ENCODE peak calls at places on chromosomes 11 and 22, in nine cellular contexts. N is Peyer's patch, K is fibroblast of the aortic adventitia, O is AG04450, P is left ventricle myocardium inferior, V is endothelial cell of umbilical vein, R is ovary, G is AG04449, Z is gastrocnemius medialis. T is an unnamed sample.

GRCh38 chr11:3861698-3862097 is 6.2 kb downstream of the STIM1 start:
- DNase-seq in G (no peak), R (no peak), O (no peak), N (no peak), Z (no peak), P (no peak), V (no peak), K (no peak), T (no peak)

GRCh38 chr11:35134403-35135126 is 4.4 kb upstream of the CD44 start:
- DNase-seq in N (no peak), P (no peak), R (no peak), V (no peak), G (no peak), K (peak), Z (no peak), O (no peak), T (no peak)

GRCh38 chr11:61917357-61918109 is at the start of gene RAB3IL1:
- DNase-seq in P (peak), N (peak), R (peak), Z (peak), G (no peak), K (peak), O (no peak), V (peak), T (no peak)

GRCh38 chr11:94526645-94527438 is 14.6 kb downstream of the C11orf97 start:
- DNase-seq in O (no peak), G (no peak), Z (no peak), P (no peak), R (no peak), K (no peak), V (no peak), N (no peak), T (no peak)

GRCh38 chr22:17387356-17387755 is 18.1 kb downstream of the CECR2 start:
- DNase-seq in O (no peak), K (no peak), R (no peak), G (no peak), V (no peak), P (no peak), Z (no peak), N (no peak), T (no peak)

GRCh38 chr11:33859306-33859705 is 32.6 kb downstream of the LMO2 start:
- DNase-seq in V (no peak), G (no peak), R (no peak), O (no peak), N (no peak), P (no peak), K (no peak), Z (no peak), T (no peak)

GRCh38 chr11:10503777-10504176 is 37.2 kb downstream of the RNF141 start:
- DNase-seq in P (no peak), V (no peak), N (no peak), K (no peak), R (no peak), O (no peak), G (no peak), Z (no peak), T (no peak)

GRCh38 chr22:17267661-17268330 is 48.6 kb upstream of the ADA2 start:
- DNase-seq in K (no peak), O (no peak), P (no peak), N (no peak), G (no peak), R (no peak), Z (no peak), V (no peak), T (no peak)

GRCh38 chr11:122791836-122792235 is 46.5 kb upstream of the CRTAM start:
- DNase-seq in R (no peak), N (no peak), O (peak), Z (no peak), G (no peak), K (peak), V (no peak), P (no peak), T (no peak)

GRCh38 chr22:40534379-40535188 is 101.9 kb downstream of the MRTFA start:
- DNase-seq in Z (no peak), O (no peak), G (no peak), K (peak), V (peak), N (no peak), P (no peak), R (no peak), T (no peak)

GRCh38 chr11:13286247-13286821 is 8.7 kb downstream of the BMAL1 start:
- DNase-seq in Z (no peak), R (no peak), G (no peak), V (no peak), N (no peak), O (no peak), K (no peak), P (no peak), T (no peak)

GRCh38 chr11:129973809-129974208 is 28.8 kb downstream of the PRDM10 start:
- DNase-seq in P (peak), G (no peak), O (no peak), K (no peak), R (no peak), V (no peak), Z (no peak), N (no peak), T (no peak)

GRCh38 chr11:22807391-22807790 is 22.2 kb downstream of the SVIP start:
- DNase-seq in K (no peak), G (no peak), O (no peak), Z (no peak), V (peak), P (no peak), N (no peak), R (no peak), T (no peak)

GRCh38 chr11:64866173-64866491 is 12.3 kb downstream of the EHD1 start:
- DNase-seq in P (no peak), G (no peak), R (no peak), K (no peak), Z (no peak), O (no peak), N (no peak), V (no peak), T (no peak)

GRCh38 chr11:8192016-8192895 is 23.4 kb upstream of the RIC3 start:
- DNase-seq in R (peak), Z (peak), O (peak), P (peak), N (peak), G (peak), V (peak), K (peak), T (peak)

GRCh38 chr22:35554297-35554845 is 13.7 kb downstream of the RASD2 start:
- DNase-seq in N (no peak), O (no peak), V (no peak), K (no peak), R (no peak), Z (no peak), G (no peak), P (no peak), T (no peak)

GRCh38 chr11:76805206-76805913 is 22.2 kb downstream of the TSKU start:
- DNase-seq in G (no peak), P (no peak), O (no peak), Z (no peak), K (no peak), R (no peak), V (no peak), N (peak), T (no peak)

GRCh38 chr11:69834251-69834650 is 15.0 kb upstream of the FGF3 start:
- DNase-seq in N (no peak), P (no peak), O (no peak), G (no peak), K (no peak), V (no peak), R (peak), Z (no peak), T (no peak)

GRCh38 chr11:67634366-67635230 is 4.9 kb upstream of the NUDT8 start:
- DNase-seq in O (no peak), Z (no peak), K (no peak), R (peak), P (no peak), G (no peak), V (no peak), N (peak), T (no peak)

GRCh38 chr11:58742981-58743880 is 11.5 kb upstream of the GLYAT start:
- DNase-seq in G (no peak), R (no peak), Z (no peak), O (no peak), K (no peak), V (no peak), N (no peak), P (no peak), T (no peak)

GRCh38 chr11:72807021-72807693 is 7.1 kb upstream of the ATG16L2 start:
- DNase-seq in Z (no peak), N (no peak), V (no peak), P (no peak), O (no peak), G (no peak), K (peak), R (no peak), T (no peak)

GRCh38 chr11:110295487-110296225 is 758 bp downstream of the RDX start:
- DNase-seq in Z (peak), N (peak), G (no peak), P (peak), R (peak), K (peak), O (no peak), V (peak), T (no peak)

GRCh38 chr11:90222152-90222458 is 744 bp downstream of the CHORDC1 start:
- DNase-seq in Z (no peak), G (no peak), K (no peak), V (peak), R (no peak), N (no peak), P (no peak), O (no peak), T (no peak)

GRCh38 chr11:116700586-116701220 is 72.1 kb downstream of the BUD13 start:
- DNase-seq in O (no peak), P (no peak), Z (no peak), K (no peak), G (no peak), N (peak), V (no peak), R (no peak), T (no peak)

GRCh38 chr11:132099692-132100091 is 729.3 kb downstream of the NTM start:
- DNase-seq in R (no peak), Z (no peak), G (no peak), V (no peak), P (peak), K (no peak), N (no peak), O (no peak), T (no peak)
- TF ChIP-seq CTCF in R (no peak), Z (no peak), G (peak), V (peak), P (peak), K (peak), N (no peak), O (peak), T (peak)

DNA sequence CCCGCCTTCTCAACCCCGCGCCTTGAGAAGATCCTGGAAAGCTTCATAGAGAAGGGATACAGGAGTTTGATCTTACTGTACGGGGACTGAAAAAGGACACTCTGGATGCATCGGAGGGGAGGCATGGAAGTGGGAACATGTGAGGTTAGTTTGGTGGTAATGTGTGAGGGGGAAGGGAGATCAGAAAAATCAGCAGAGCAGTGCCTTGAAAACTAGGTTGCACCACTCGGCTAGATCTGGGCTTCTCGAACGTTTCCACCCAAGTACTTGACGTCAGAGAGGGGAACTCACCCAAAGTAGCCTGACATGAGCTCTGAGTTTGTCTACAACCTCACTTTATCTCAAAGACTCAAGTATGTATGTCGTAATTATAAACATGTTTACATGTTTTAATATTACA is 14.5 kb downstream of the USP35 start:
- DNase-seq in N (no peak), G (no peak), K (no peak), V (no peak), P (no peak), O (no peak), Z (no peak), R (no peak), T (no peak)
- H3K4me3 ChIP-seq in N (no peak), G (no peak), K (no peak), V (no peak), P (no peak), O (no peak), Z (no peak), R (no peak), T (no peak)

DNA sequence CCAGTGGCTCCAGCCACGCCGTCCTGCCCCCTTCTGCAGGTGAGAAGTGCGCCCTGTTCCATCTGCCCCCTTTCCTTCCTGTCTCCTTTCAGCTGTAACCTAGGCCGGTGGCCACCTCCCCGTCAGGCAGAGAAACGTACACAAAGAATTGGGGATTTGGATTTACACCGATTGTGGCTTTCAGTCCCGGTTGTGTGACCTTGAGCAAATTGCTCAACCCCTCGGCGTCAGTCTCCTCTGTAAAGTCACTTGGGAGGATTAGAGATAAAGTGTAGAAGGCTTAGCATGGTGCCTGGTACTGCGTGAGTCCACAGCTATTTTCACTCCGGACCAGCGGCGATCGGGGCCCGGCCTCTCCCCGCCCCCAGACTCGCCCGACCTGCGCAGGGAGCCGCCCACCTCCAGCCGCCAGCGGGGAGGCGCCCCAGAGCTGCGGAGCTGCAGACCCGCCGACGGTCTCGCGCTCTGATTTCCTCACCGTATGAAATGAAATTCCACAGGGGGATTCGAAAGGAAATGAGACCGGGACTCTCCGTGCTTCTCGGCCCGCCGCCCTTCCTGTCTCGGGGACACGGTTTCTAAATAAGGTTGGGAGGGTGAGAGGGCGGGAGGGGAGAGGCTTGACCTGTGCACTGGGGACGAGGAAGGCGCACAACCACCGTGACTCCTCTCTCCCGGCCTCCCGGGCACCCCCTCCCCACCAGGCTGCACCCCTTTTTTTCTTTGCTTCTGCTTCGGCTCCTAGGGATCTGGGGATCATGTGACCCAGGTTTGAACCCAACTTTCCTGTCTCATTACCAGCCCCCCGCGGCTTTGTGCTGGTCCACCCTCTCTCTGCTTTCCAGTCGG is 703 bp upstream of the FZD4 start:
- DNase-seq in O (no peak), R (peak), Z (peak), N (peak), V (peak), G (no peak), K (peak), P (peak), T (no peak)
- TF ChIP-seq CTCF in O (peak), R (peak), Z (peak), N (no peak), V (no peak), G (peak), K (peak), P (peak), T (no peak)

GRCh38 chr22:19109198-19110063 is 12.8 kb downstream of the DGCR2 start:
- DNase-seq in G (peak), P (no peak), V (peak), K (peak), O (no peak), N (no peak), R (no peak), Z (peak), T (peak)
- H3K4me3 ChIP-seq in G (no peak), P (no peak), V (no peak), K (no peak), O (no peak), N (no peak), R (no peak), Z (no peak), T (no peak)

DNA sequence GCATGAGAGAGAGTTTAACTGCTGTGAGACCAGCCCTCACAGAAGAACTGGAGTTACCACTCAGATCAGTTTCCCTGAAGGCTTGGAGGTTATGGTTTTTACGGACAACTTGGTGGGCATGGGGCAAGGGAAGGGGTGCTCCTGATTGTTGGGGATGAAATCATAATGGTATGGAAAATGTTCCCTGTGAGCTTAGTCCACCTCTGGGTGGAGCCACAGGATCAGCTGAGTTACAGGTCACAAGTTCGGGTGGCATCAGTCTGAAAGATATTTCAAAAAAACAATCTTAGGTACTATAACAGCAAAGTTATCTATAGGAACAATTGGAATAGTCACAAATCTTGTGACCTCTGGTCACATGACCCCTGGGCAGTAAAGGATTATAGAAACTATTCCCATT is 162.9 kb downstream of the DLG2 start:
- DNase-seq in N (no peak), G (no peak), O (no peak), R (no peak), Z (no peak), K (no peak), P (no peak), V (no peak), T (no peak)
- TF ChIP-seq CTCF in N (no peak), G (no peak), O (no peak), R (no peak), Z (no peak), K (no peak), P (peak), V (no peak), T (no peak)

T was measured in AG09309.